ENCODE peak calls at places on chromosomes 16 and 17, in six cellular contexts. K is ovary, P is gastrocnemius medialis, B is heart left ventricle, R is heart right ventricle, D is endothelial cell of umbilical vein. H is an unnamed sample.

GRCh38 chr17:77898521-77899434 is 59.7 kb upstream of the TNRC6C start:
- DNase-seq in D (no peak), K (no peak), R (no peak), B (no peak), P (no peak), H (no peak)

GRCh38 chr16:2210386-2211365 is at the start of gene BRICD5:
- DNase-seq in B (no peak), R (no peak), K (no peak), P (no peak), D (no peak), H (no peak)

GRCh38 chr16:49576173-49576494 is 202.5 kb downstream of the C16orf78 start:
- DNase-seq in K (no peak), B (no peak), D (no peak), P (peak), R (no peak), H (no peak)

GRCh38 chr16:71916397-71916920 is 21.1 kb downstream of the IST1 start:
- DNase-seq in R (no peak), K (peak), D (no peak), B (no peak), P (no peak), H (no peak)

GRCh38 chr16:1527836-1528811 is 5.3 kb upstream of the TMEM204 start:
- DNase-seq in P (no peak), D (peak), B (peak), R (peak), K (peak), H (no peak)

GRCh38 chr17:43598359-43599045 is 52.4 kb upstream of the ETV4 start:
- DNase-seq in P (no peak), K (no peak), R (no peak), B (no peak), D (peak), H (no peak)

GRCh38 chr17:77948690-77949114 is 9.8 kb upstream of the TNRC6C start:
- DNase-seq in K (no peak), D (peak), B (peak), R (no peak), P (no peak), H (no peak)

GRCh38 chr16:86512301-86512859 is 2.1 kb downstream of the FOXF1 start:
- DNase-seq in D (no peak), R (no peak), B (no peak), P (no peak), K (no peak), H (no peak)

GRCh38 chr17:54900457-54901229 is at the start of gene TOM1L1:
- DNase-seq in R (peak), P (peak), B (peak), K (peak), D (no peak), H (peak)

GRCh38 chr17:17398188-17398927 is 78.4 kb upstream of the MED9 start:
- DNase-seq in P (peak), B (no peak), K (no peak), R (peak), D (no peak), H (no peak)

GRCh38 chr16:87226926-87227650 is 90.1 kb downstream of the C16orf95 start:
- DNase-seq in K (no peak), B (no peak), P (no peak), D (peak), R (peak), H (no peak)

GRCh38 chr16:64654137-64654652 is 467.7 kb downstream of the CDH11 start:
- DNase-seq in R (no peak), B (no peak), D (no peak), P (no peak), K (no peak), H (no peak)

GRCh38 chr17:16991349-16992009 is 19.6 kb upstream of the TNFRSF13B start:
- DNase-seq in P (peak), R (peak), K (peak), D (peak), B (peak), H (no peak)

DNA sequence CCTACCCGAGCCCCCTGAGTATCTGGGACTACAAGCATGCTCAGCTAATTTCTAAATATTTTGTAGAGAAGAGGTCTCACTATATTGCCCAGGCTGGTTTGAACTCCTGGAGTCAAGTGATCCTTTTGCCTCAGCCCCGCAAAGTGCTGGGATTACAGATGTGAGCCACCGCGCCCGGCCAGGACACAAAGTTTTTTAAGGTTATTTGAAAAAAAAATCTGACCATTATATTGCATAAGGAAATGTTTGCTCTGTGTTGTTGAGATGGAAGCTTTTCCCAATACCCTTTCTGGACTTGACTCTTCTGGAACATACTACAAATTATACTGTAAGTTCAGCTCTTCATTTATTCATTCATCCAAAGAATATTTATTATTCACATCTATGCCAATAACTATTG is 133.3 kb upstream of the TMEM97 start:
- DNase-seq in P (no peak), B (no peak), K (no peak), D (no peak), R (no peak), H (no peak)
- H3K4me3 ChIP-seq in P (no peak), B (no peak), K (no peak), D (no peak), R (no peak), H (no peak)

GRCh38 chr17:74598346-74599022 is 6.4 kb upstream of the CD300LD start:
- DNase-seq in B (no peak), P (no peak), D (no peak), R (no peak), K (no peak), H (no peak)

GRCh38 chr17:74601944-74602572 is 10.0 kb upstream of the CD300LD start:
- DNase-seq in B (no peak), K (no peak), D (peak), P (no peak), R (no peak), H (no peak)

GRCh38 chr17:74599531-74599939 is 7.5 kb upstream of the CD300LD start:
- DNase-seq in D (no peak), P (no peak), B (no peak), K (no peak), R (no peak), H (no peak)

GRCh38 chr17:74595037-74595436 is 3.0 kb upstream of the CD300LD start:
- DNase-seq in P (no peak), R (no peak), B (no peak), K (no peak), D (no peak), H (no peak)

GRCh38 chr17:74599023-74599399 is 6.9 kb upstream of the CD300LD start:
- DNase-seq in K (no peak), P (no peak), R (no peak), D (no peak), B (no peak), H (no peak)
- H3K4me3 ChIP-seq in K (no peak), P (no peak), R (no peak), D (no peak), B (no peak), H (no peak)

GRCh38 chr17:21513012-21513570 is 136.9 kb downstream of the KCNJ12 start:
- DNase-seq in P (peak), K (peak), D (peak), R (peak), B (peak), H (peak)

GRCh38 chr17:21505819-21506815 is 130.0 kb downstream of the KCNJ12 start:
- DNase-seq in R (no peak), D (no peak), K (no peak), B (no peak), P (no peak), H (no peak)

GRCh38 chr17:21510686-21511367 is 134.7 kb downstream of the KCNJ12 start:
- DNase-seq in D (peak), B (no peak), P (no peak), K (no peak), R (no peak), H (no peak)

GRCh38 chr17:21512307-21513011 is 136.3 kb downstream of the KCNJ12 start:
- DNase-seq in B (no peak), R (no peak), K (no peak), P (no peak), D (peak), H (no peak)

GRCh38 chr17:21511368-21512195 is 135.4 kb downstream of the KCNJ12 start:
- DNase-seq in K (peak), P (peak), D (peak), R (peak), B (peak), H (peak)
- H3K4me3 ChIP-seq in K (peak), P (peak), D (peak), R (peak), B (peak), H (peak)

DNA sequence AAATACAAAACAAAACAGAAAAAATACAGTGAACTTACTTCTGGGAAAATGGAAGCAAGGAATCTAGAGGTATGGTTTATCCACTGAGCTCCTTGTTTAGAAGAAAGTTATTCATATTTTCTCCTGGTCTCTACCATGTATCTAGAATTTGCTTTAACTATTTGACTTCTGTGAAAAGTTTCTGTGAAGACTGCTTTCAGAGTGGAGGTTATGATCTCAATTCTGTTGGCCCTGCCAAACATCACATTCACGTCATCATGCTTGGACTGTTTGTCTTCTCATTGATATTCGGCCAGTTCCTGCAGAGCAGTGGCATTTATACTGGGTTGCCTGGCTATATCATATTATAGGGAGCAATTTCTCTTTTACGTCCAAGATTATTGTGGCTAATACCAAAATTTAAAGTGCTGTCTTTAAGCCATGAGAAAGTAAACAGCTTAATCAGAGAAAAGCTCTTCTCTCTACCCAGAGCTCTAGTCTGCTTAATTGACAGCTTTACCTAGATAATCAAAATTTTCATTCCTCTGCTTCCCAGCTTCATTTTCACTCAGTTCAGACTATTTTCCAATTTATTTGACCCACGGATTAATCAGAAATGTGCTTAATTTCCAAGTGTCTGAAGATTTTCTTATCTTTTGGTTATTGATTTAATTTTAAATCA is at the start of gene ABCA8:
- DNase-seq in R (no peak), B (peak), P (no peak), K (peak), D (peak), H (no peak)
- H3K4me3 ChIP-seq in R (peak), B (peak), P (peak), K (peak), D (no peak), H (peak)

H was measured in thoracic aorta.